ENCODE peak calls at places on chromosomes 5 and 9, in five cellular contexts. B, I, J, V and U are unnamed samples.

GRCh38 chr5:139698461-139699146 is 50.5 kb downstream of the CXXC5 start:
- DNase-seq in B (peak), I (peak), J (peak), V (peak), U (no peak)

GRCh38 chr5:19978466-19978865 is 9.5 kb downstream of the CDH18 start:
- DNase-seq in B (no peak), I (no peak), J (no peak), V (no peak), U (no peak)

GRCh38 chr5:57887851-57888621 is 405.4 kb upstream of the ACTBL2 start:
- DNase-seq in B (no peak), I (peak), J (peak), V (peak), U (peak)

GRCh38 chr5:137710086-137710485 is 25.8 kb downstream of the KLHL3 start:
- DNase-seq in B (no peak), I (no peak), J (no peak), V (no peak), U (no peak)

GRCh38 chr5:134075102-134075501 is 39.4 kb upstream of the TCF7 start:
- DNase-seq in B (no peak), I (no peak), J (no peak), V (no peak), U (no peak)

GRCh38 chr9:131530930-131531832 is at the start of gene UCK1:
- DNase-seq in B (peak), I (peak), J (peak), V (peak), U (peak)

GRCh38 chr5:143133721-143134120 is 269.8 kb downstream of the NR3C1 start:
- DNase-seq in B (no peak), I (peak), J (no peak), V (no peak), U (no peak)

GRCh38 chr5:181243020-181243520 is 636 bp downstream of the RACK1 start:
- DNase-seq in B (no peak), I (no peak), J (no peak), V (no peak), U (no peak)

GRCh38 chr9:18358325-18358724 is 115.6 kb upstream of the ADAMTSL1 start:
- DNase-seq in B (no peak), I (no peak), J (no peak), V (no peak), U (no peak)

GRCh38 chr9:93091056-93091452 is 5.0 kb upstream of the CARD19 start:
- DNase-seq in B (no peak), I (no peak), J (no peak), V (peak), U (no peak)

GRCh38 chr5:128494516-128494915 is 43.5 kb downstream of the FBN2 start:
- DNase-seq in B (no peak), I (no peak), J (no peak), V (peak), U (no peak)

GRCh38 chr5:149264432-149265069 is 7.1 kb upstream of the AFAP1L1 start:
- DNase-seq in B (peak), I (peak), J (no peak), V (peak), U (peak)

GRCh38 chr5:10485142-10485795 is 43.6 kb downstream of the ROPN1L start:
- DNase-seq in B (no peak), I (no peak), J (peak), V (peak), U (peak)

GRCh38 chr5:11878846-11879245 is 25.4 kb downstream of the CTNND2 start:
- DNase-seq in B (no peak), I (no peak), J (no peak), V (no peak), U (no peak)

GRCh38 chr9:136997830-136998234 is 1.5 kb upstream of the CLIC3 start:
- DNase-seq in B (no peak), I (no peak), J (no peak), V (no peak), U (no peak)

GRCh38 chr5:115671939-115672338 is 46.1 kb upstream of the TMED7 start:
- DNase-seq in B (no peak), I (no peak), J (no peak), V (no peak), U (no peak)

GRCh38 chr9:120845255-120845654 is 2.5 kb upstream of the PSMD5 start:
- DNase-seq in B (no peak), I (no peak), J (peak), V (no peak), U (no peak)

GRCh38 chr5:140336388-140336787 is 10.0 kb downstream of the HBEGF start:
- DNase-seq in B (no peak), I (no peak), J (peak), V (no peak), U (no peak)

GRCh38 chr5:123125953-123126352 is 36.9 kb downstream of the PRDM6 start:
- DNase-seq in B (no peak), I (no peak), J (peak), V (no peak), U (no peak)

GRCh38 chr9:83444110-83444509 is 94.1 kb downstream of the FRMD3 start:
- DNase-seq in B (no peak), I (no peak), J (no peak), V (no peak), U (no peak)

GRCh38 chr5:14851597-14851996 is 20.0 kb downstream of the ANKH start:
- DNase-seq in B (no peak), I (no peak), J (no peak), V (no peak), U (no peak)

GRCh38 chr9:2093920-2094597 is 78.9 kb downstream of the SMARCA2 start:
- DNase-seq in B (no peak), I (no peak), J (no peak), V (peak), U (no peak)

GRCh38 chr9:93081081-93081529 is 14.9 kb upstream of the CARD19 start:
- DNase-seq in B (no peak), I (no peak), J (peak), V (no peak), U (no peak)

GRCh38 chr5:142508027-142508426 is 177.9 kb downstream of the FGF1 start:
- DNase-seq in B (no peak), I (no peak), J (no peak), V (no peak), U (no peak)

GRCh38 chr9:21392270-21392669 is 7.1 kb upstream of the IFNA2 start:
- DNase-seq in B (no peak), I (no peak), J (no peak), V (peak), U (peak)

GRCh38 chr9:135513351-135513846 is 7.8 kb upstream of the LCN1 start:
- DNase-seq in B (peak), I (no peak), J (no peak), V (peak), U (no peak)

GRCh38 chr9:13721481-13722235 is 442.2 kb upstream of the MPDZ start:
- DNase-seq in B (no peak), I (no peak), J (peak), V (no peak), U (no peak)

GRCh38 chr5:181163487-181164075 is 16.2 kb downstream of the OR2V2 start:
- DNase-seq in B (peak), I (no peak), J (peak), V (peak), U (no peak)

GRCh38 chr5:146947181-146947941 is 68.8 kb upstream of the PPP2R2B start:
- DNase-seq in B (no peak), I (peak), J (no peak), V (no peak), U (peak)

GRCh38 chr9:109935406-109936087 is 155.5 kb downstream of the PALM2AKAP2 start:
- DNase-seq in B (no peak), I (no peak), J (no peak), V (no peak), U (no peak)

GRCh38 chr5:61299254-61299653 is 32.8 kb upstream of the ZSWIM6 start:
- DNase-seq in B (no peak), I (no peak), J (peak), V (no peak), U (no peak)

GRCh38 chr9:79939819-79940218 is 368.1 kb downstream of the TLE4 start:
- DNase-seq in B (no peak), I (no peak), J (no peak), V (no peak), U (no peak)
- H2AFZ ChIP-seq in B (no peak), I (no peak), J (no peak), V (no peak), U (no peak)

DNA sequence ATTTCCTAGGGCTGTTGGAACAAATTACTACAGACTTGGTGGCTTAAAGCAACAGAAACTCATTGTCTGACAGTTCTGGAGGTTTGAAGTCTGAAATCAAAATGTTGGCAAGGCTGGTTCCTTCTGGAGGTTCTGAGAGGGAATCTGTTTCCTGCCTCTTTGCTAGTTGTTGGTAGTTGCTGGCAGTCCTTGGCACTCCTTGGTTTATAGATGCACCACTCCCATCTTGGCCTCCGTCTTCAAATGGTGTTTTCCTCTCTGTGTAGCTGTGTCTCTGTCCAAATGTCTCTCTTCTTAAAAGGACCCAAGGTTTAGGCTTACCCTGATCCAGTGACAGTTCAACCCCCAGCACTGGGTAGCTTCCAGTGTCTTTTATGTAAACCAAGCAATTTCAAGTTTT is 17.6 kb downstream of the MELK start:
- DNase-seq in B (no peak), I (no peak), J (no peak), V (no peak), U (no peak)
- H2AFZ ChIP-seq in B (no peak), I (no peak), J (no peak), V (no peak), U (no peak)

GRCh38 chr9:127802576-127803443 is at the start of gene FPGS:
- DNase-seq in B (peak), I (peak), J (peak), V (peak), U (peak)

GRCh38 chr9:127805620-127806019 is 2.9 kb downstream of the FPGS start:
- DNase-seq in B (peak), I (no peak), J (peak), V (peak), U (peak)

GRCh38 chr9:127806871-127807270 is 4.2 kb downstream of the FPGS start:
- DNase-seq in B (no peak), I (no peak), J (no peak), V (no peak), U (no peak)

GRCh38 chr9:127801955-127802575 is 617 bp upstream of the FPGS start:
- DNase-seq in B (no peak), I (no peak), J (peak), V (no peak), U (no peak)

GRCh38 chr9:127803507-127804352 is 1.0 kb downstream of the FPGS start:
- DNase-seq in B (no peak), I (no peak), J (peak), V (no peak), U (no peak)
- H2AFZ ChIP-seq in B (no peak), I (peak), J (no peak), V (no peak), U (no peak)

GRCh38 chr9:70639853-70640814 is 225.7 kb upstream of the KLF9 start:
- DNase-seq in B (no peak), I (peak), J (peak), V (no peak), U (peak)
- H2AFZ ChIP-seq in B (peak), I (peak), J (no peak), V (peak), U (no peak)

DNA sequence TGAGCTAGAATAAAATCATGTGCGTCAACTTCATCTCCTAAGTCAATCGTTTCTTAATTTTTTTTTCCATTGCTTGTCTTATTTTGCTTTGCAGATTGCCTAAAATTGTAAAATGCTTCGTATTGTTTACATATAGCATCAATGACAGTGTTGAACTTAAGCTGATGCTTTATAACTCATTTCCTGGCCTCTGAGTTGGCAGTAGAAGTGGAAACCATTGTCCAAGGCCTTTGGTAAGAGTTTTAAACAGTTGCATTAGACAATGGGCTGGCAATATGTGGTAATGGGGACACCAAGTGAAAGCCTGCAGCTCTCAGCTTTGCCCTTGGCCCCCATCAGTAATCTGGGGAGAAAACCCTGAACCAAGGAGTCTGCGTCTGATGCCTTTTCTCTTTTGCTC is 154.8 kb upstream of the GAS1 start:
- DNase-seq in B (no peak), I (no peak), J (peak), V (no peak), U (no peak)
- H2AFZ ChIP-seq in B (no peak), I (no peak), J (no peak), V (no peak), U (no peak)

DNA sequence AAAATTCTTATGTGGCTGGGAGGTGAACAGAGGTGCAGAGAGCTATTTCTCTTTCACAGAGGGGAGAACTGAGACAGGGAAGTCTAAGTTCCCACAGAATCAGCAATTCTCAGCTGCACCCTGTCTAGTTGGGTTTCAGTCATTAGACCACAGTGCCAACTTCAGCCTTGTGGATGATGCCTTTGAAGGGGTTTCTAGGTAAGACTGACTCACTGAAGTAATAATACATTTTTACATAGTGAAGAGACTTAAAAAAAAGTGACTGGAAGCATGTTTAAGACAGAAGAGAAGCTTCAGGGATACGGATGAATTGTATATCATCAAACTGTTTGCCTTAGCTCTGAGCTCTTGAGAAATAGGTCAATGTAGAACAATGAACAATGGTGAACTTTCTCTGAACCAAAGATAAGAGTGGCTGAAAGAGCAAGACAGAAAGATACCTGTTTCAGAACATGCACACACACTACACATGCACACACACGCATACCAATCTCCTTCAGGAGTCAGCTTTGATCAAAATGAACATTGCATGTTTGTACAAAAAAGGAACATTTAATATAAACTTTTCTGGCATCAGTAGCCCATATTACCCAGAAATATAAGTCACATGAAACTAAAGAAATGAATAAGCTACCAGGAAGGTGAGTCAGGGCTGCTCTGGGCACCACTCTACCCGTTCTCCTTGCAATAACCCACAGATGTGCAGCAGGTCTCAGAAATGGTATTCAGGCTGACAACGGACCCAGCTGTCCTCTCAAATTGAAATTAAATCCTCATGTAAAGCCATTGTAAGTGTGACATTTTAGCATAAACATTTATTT is 12.6 kb upstream of the FYB1 start:
- DNase-seq in B (no peak), I (no peak), J (peak), V (no peak), U (no peak)
- H2AFZ ChIP-seq in B (peak), I (no peak), J (no peak), V (no peak), U (no peak)